ENCODE peak calls at places on chromosomes 4 and X, in four cellular contexts. Z is WERI-Rb-1, K is fibroblast of mammary gland, B is pancreas. G is an unnamed sample.

GRCh38 chr4:966266-967112 is 6.9 kb downstream of the DGKQ start:
- DNase-seq in Z (no peak), K (no peak), B (no peak), G (no peak)

GRCh38 chrX:130174051-130174704 is 2.4 kb downstream of the RAB33A start:
- DNase-seq in Z (no peak), K (peak), B (no peak), G (no peak)

GRCh38 chr4:184267673-184268573 is 50.2 kb upstream of the ENPP6 start:
- DNase-seq in Z (no peak), K (peak), B (peak), G (no peak)

GRCh38 chr4:70925899-70926635 is 23.9 kb downstream of the MOB1B start:
- DNase-seq in Z (no peak), K (no peak), B (no peak), G (no peak)

GRCh38 chrX:130109429-130110378 is 593 bp downstream of the ELF4 start:
- DNase-seq in Z (no peak), K (no peak), B (no peak), G (peak)

GRCh38 chr4:107071108-107071507 is 35.0 kb upstream of the DKK2 start:
- DNase-seq in Z (no peak), K (no peak), B (no peak), G (no peak)

GRCh38 chr4:175971393-175972179 is 94.1 kb upstream of the WDR17 start:
- DNase-seq in Z (no peak), K (no peak), B (no peak), G (no peak)

GRCh38 chr4:158802914-158803313 is 34.1 kb downstream of the FNIP2 start:
- DNase-seq in Z (no peak), K (no peak), B (no peak), G (no peak)

GRCh38 chr4:111268769-111269414 is 646.0 kb upstream of the PITX2 start:
- DNase-seq in Z (no peak), K (peak), B (no peak), G (no peak)

GRCh38 chr4:24174622-24175021 is 284.8 kb upstream of the PPARGC1A start:
- DNase-seq in Z (no peak), K (peak), B (no peak), G (no peak)

GRCh38 chr4:40858946-40859345 is 109.2 kb downstream of the NSUN7 start:
- DNase-seq in Z (no peak), K (no peak), B (no peak), G (no peak)

GRCh38 chrX:120207009-120207610 is 43.5 kb upstream of the ZBTB33 start:
- DNase-seq in Z (no peak), K (no peak), B (no peak), G (no peak)

GRCh38 chrX:103941201-103941975 is 21.0 kb upstream of the TMSB15B start:
- DNase-seq in Z (no peak), K (peak), B (no peak), G (peak)

GRCh38 chr4:128979934-128980333 is 113.4 kb downstream of the SCLT1 start:
- DNase-seq in Z (no peak), K (peak), B (peak), G (no peak)

GRCh38 chrX:148670277-148670676 is 169.9 kb downstream of the AFF2 start:
- DNase-seq in Z (no peak), K (no peak), B (no peak), G (no peak)

GRCh38 chrX:111006119-111006518 is 89.9 kb upstream of the PAK3 start:
- DNase-seq in Z (no peak), K (peak), B (no peak), G (no peak)

GRCh38 chr4:190017357-190018200 is 9.5 kb downstream of the FRG2 start:
- DNase-seq in Z (no peak), K (no peak), B (no peak), G (no peak)

GRCh38 chr4:73019462-73020047 is 50.0 kb downstream of the COX18 start:
- DNase-seq in Z (no peak), K (peak), B (no peak), G (peak)

G was measured in COR-L47.